ENCODE peak calls at places on chromosomes 2 and 18, in four cellular contexts. One of them, this sample, is unnamed.

GRCh38 chr18:24968233-24968775 is 383.7 kb downstream of the ZNF521 start:
- DNase-seq in endodermal cell: no peak
- DNase-seq in OCI-LY7: no peak
- DNase-seq in heart right ventricle: no peak
- DNase-seq in this sample: no peak

GRCh38 chr2:33395660-33396249 is 80.7 kb upstream of the RASGRP3 start:
- DNase-seq in heart right ventricle: peak; percentile 13
- DNase-seq in endodermal cell: peak; percentile 85
- DNase-seq in OCI-LY7: peak; percentile 59
- DNase-seq in this sample: no peak

GRCh38 chr2:17470855-17471641 is 47.2 kb downstream of the RAD51AP2 start:
- DNase-seq in endodermal cell: peak; percentile 65
- DNase-seq in OCI-LY7: peak; percentile 48
- DNase-seq in heart right ventricle: no peak
- DNase-seq in this sample: no peak

GRCh38 chr2:149955201-149955600 is 367.6 kb upstream of the MMADHC start:
- DNase-seq in endodermal cell: no peak
- DNase-seq in heart right ventricle: no peak
- DNase-seq in OCI-LY7: no peak
- DNase-seq in this sample: no peak

GRCh38 chr2:172397136-172397825 is 30.1 kb upstream of the ITGA6 start:
- DNase-seq in endodermal cell: no peak
- DNase-seq in OCI-LY7: no peak
- DNase-seq in heart right ventricle: no peak
- DNase-seq in this sample: no peak

GRCh38 chr2:196963961-196964360 is 37.5 kb upstream of the PGAP1 start:
- DNase-seq in heart right ventricle: no peak
- DNase-seq in endodermal cell: no peak
- DNase-seq in OCI-LY7: no peak
- DNase-seq in this sample: no peak

GRCh38 chr18:74204543-74205152 is 56.3 kb downstream of the TIMM21 start:
- DNase-seq in OCI-LY7: no peak
- DNase-seq in heart right ventricle: no peak
- DNase-seq in endodermal cell: no peak
- DNase-seq in this sample: no peak

GRCh38 chr2:55048514-55048924 is 1.7 kb downstream of the RTN4 start:
- DNase-seq in OCI-LY7: peak; percentile 52
- DNase-seq in endodermal cell: peak; percentile 54
- DNase-seq in heart right ventricle: peak; percentile 19
- DNase-seq in this sample: no peak

GRCh38 chr2:64749446-64749845 is 95.7 kb upstream of the SERTAD2 start:
- DNase-seq in OCI-LY7: peak; percentile 63
- DNase-seq in heart right ventricle: no peak
- DNase-seq in endodermal cell: no peak
- DNase-seq in this sample: no peak

GRCh38 chr2:77807531-77808215 is 285.5 kb upstream of the LRRTM4 start:
- DNase-seq in heart right ventricle: no peak
- DNase-seq in endodermal cell: no peak
- DNase-seq in OCI-LY7: no peak
- DNase-seq in this sample: no peak

GRCh38 chr2:48693645-48694044 is 61.9 kb downstream of the LHCGR start:
- DNase-seq in endodermal cell: no peak
- DNase-seq in OCI-LY7: no peak
- DNase-seq in heart right ventricle: no peak
- DNase-seq in this sample: no peak

GRCh38 chr2:73901143-73901542 is 8.3 kb downstream of the ACTG2 start:
- DNase-seq in OCI-LY7: no peak
- DNase-seq in endodermal cell: no peak
- DNase-seq in heart right ventricle: no peak
- DNase-seq in this sample: no peak

GRCh38 chr18:79008356-79008940 is 28.8 kb downstream of the SALL3 start:
- DNase-seq in heart right ventricle: no peak
- DNase-seq in OCI-LY7: no peak
- DNase-seq in endodermal cell: no peak
- DNase-seq in this sample: no peak

GRCh38 chr18:48933578-48934399 is 17.0 kb downstream of the SMAD7 start:
- DNase-seq in heart right ventricle: peak; percentile 25
- DNase-seq in endodermal cell: no peak
- DNase-seq in OCI-LY7: no peak
- DNase-seq in this sample: peak; percentile 82

GRCh38 chr18:50924372-50924771 is 43.5 kb upstream of the ELAC1 start:
- DNase-seq in heart right ventricle: no peak
- DNase-seq in endodermal cell: no peak
- DNase-seq in OCI-LY7: no peak
- DNase-seq in this sample: no peak

GRCh38 chr18:62436636-62437519 is 85.9 kb upstream of the ZCCHC2 start:
- DNase-seq in OCI-LY7: no peak
- DNase-seq in endodermal cell: no peak
- DNase-seq in heart right ventricle: peak; percentile 83
- DNase-seq in this sample: peak; percentile 81

GRCh38 chr2:114709936-114710850 is 267.8 kb downstream of the DPP10 start:
- DNase-seq in heart right ventricle: no peak
- DNase-seq in OCI-LY7: no peak
- DNase-seq in endodermal cell: no peak
- DNase-seq in this sample: no peak

GRCh38 chr2:38178142-38178541 is 102.2 kb upstream of the CYP1B1 start:
- DNase-seq in heart right ventricle: no peak
- DNase-seq in endodermal cell: no peak
- DNase-seq in OCI-LY7: no peak
- DNase-seq in this sample: no peak

GRCh38 chr2:25297738-25298137 is 44.0 kb downstream of the DNMT3A start:
- DNase-seq in OCI-LY7: peak; percentile 19
- DNase-seq in heart right ventricle: no peak
- DNase-seq in endodermal cell: peak; percentile 89
- DNase-seq in this sample: no peak

GRCh38 chr2:192669505-192670082 is 474.9 kb upstream of the TMEFF2 start:
- DNase-seq in endodermal cell: no peak
- DNase-seq in heart right ventricle: no peak
- DNase-seq in OCI-LY7: no peak
- DNase-seq in this sample: no peak

GRCh38 chr2:45607701-45608100 is 3.4 kb downstream of the SRBD1 start:
- DNase-seq in endodermal cell: no peak
- DNase-seq in OCI-LY7: no peak
- DNase-seq in heart right ventricle: no peak
- DNase-seq in this sample: no peak

GRCh38 chr18:62683935-62684334 is 31.4 kb upstream of the PHLPP1 start:
- DNase-seq in heart right ventricle: no peak
- DNase-seq in endodermal cell: no peak
- DNase-seq in OCI-LY7: no peak
- DNase-seq in this sample: no peak

GRCh38 chr2:47178359-47178758 is 23.3 kb upstream of the STPG4 start:
- DNase-seq in heart right ventricle: no peak
- DNase-seq in endodermal cell: no peak
- DNase-seq in OCI-LY7: no peak
- DNase-seq in this sample: no peak

GRCh38 chr2:46025683-46026082 is 271.5 kb upstream of the EPAS1 start:
- DNase-seq in endodermal cell: peak; percentile 17
- DNase-seq in heart right ventricle: no peak
- DNase-seq in OCI-LY7: no peak
- DNase-seq in this sample: no peak

GRCh38 chr2:238906936-238907716 is 59.2 kb downstream of the TWIST2 start:
- DNase-seq in heart right ventricle: no peak
- DNase-seq in OCI-LY7: no peak
- DNase-seq in endodermal cell: no peak
- DNase-seq in this sample: peak; percentile 58

GRCh38 chr2:215961981-215962380 is 51.4 kb downstream of the MREG start:
- DNase-seq in OCI-LY7: no peak
- DNase-seq in heart right ventricle: no peak
- DNase-seq in endodermal cell: no peak
- DNase-seq in this sample: no peak

GRCh38 chr2:50346586-50347351 is 685.2 kb downstream of the NRXN1 start:
- DNase-seq in OCI-LY7: no peak
- DNase-seq in heart right ventricle: no peak
- DNase-seq in endodermal cell: peak; percentile 66
- DNase-seq in this sample: peak; percentile 43

GRCh38 chr2:118049140-118050128 is 35.6 kb upstream of the CCDC93 start:
- DNase-seq in endodermal cell: no peak
- DNase-seq in OCI-LY7: peak; percentile 50
- DNase-seq in heart right ventricle: no peak
- DNase-seq in this sample: no peak

GRCh38 chr2:143936758-143937562 is 583.0 kb downstream of the ZEB2 start:
- DNase-seq in endodermal cell: peak; percentile 87
- DNase-seq in heart right ventricle: peak; percentile 10
- DNase-seq in OCI-LY7: no peak
- DNase-seq in this sample: peak; percentile 81

GRCh38 chr2:42172566-42172965 is 3.4 kb downstream of the EML4 start:
- DNase-seq in heart right ventricle: no peak
- DNase-seq in endodermal cell: no peak
- DNase-seq in OCI-LY7: no peak
- DNase-seq in this sample: no peak

GRCh38 chr2:171807831-171808393 is 86.1 kb downstream of the SLC25A12 start:
- DNase-seq in endodermal cell: no peak
- DNase-seq in heart right ventricle: no peak
- DNase-seq in OCI-LY7: no peak
- DNase-seq in this sample: no peak

GRCh38 chr2:20868377-20868776 is 45.5 kb upstream of the LDAH start:
- DNase-seq in endodermal cell: no peak
- DNase-seq in heart right ventricle: no peak
- DNase-seq in OCI-LY7: peak; percentile 1
- DNase-seq in this sample: no peak

GRCh38 chr18:48946329-48946835 is 4.4 kb downstream of the SMAD7 start:
- DNase-seq in endodermal cell: no peak
- DNase-seq in OCI-LY7: no peak
- DNase-seq in heart right ventricle: no peak
- DNase-seq in this sample: no peak

GRCh38 chr2:62641410-62641843 is 64.1 kb upstream of the EHBP1 start:
- DNase-seq in heart right ventricle: no peak
- DNase-seq in endodermal cell: no peak
- DNase-seq in OCI-LY7: no peak
- DNase-seq in this sample: no peak

GRCh38 chr2:62642429-62643099 is 62.9 kb upstream of the EHBP1 start:
- DNase-seq in heart right ventricle: no peak
- DNase-seq in OCI-LY7: no peak
- DNase-seq in endodermal cell: no peak
- DNase-seq in this sample: no peak

GRCh38 chr2:62643100-62643471 is 62.4 kb upstream of the EHBP1 start:
- DNase-seq in OCI-LY7: no peak
- DNase-seq in heart right ventricle: no peak
- DNase-seq in endodermal cell: no peak
- DNase-seq in this sample: no peak
- H3K27ac ChIP-seq in OCI-LY7: no peak overlapping the region
- H3K27ac ChIP-seq in heart right ventricle: no peak overlapping the region
- H3K27ac ChIP-seq in endodermal cell: no peak overlapping the region
- H3K27ac ChIP-seq in this sample: no peak overlapping the region

GRCh38 chr2:236852977-236853374 is 232.7 kb upstream of the COPS8 start:
- DNase-seq in OCI-LY7: no peak
- DNase-seq in endodermal cell: no peak
- DNase-seq in heart right ventricle: no peak
- DNase-seq in this sample: no peak
- H3K36me3 ChIP-seq in OCI-LY7: no peaks in the 10 kb centered on the region
- H3K36me3 ChIP-seq in endodermal cell: no peaks in the 10 kb centered on the region
- H3K36me3 ChIP-seq in heart right ventricle: no peaks in the 10 kb centered on the region
- H3K36me3 ChIP-seq in this sample: no peaks in the 10 kb centered on the region

GRCh38 chr2:200752332-200752731 is 59.4 kb upstream of the BZW1 start:
- DNase-seq in heart right ventricle: no peak
- DNase-seq in OCI-LY7: no peak
- DNase-seq in endodermal cell: no peak
- DNase-seq in this sample: no peak

GRCh38 chr2:200752835-200753234 is 58.9 kb upstream of the BZW1 start:
- DNase-seq in heart right ventricle: no peak
- DNase-seq in OCI-LY7: no peak
- DNase-seq in endodermal cell: no peak
- DNase-seq in this sample: no peak

GRCh38 chr2:200750323-200750910 is 61.3 kb upstream of the BZW1 start:
- DNase-seq in OCI-LY7: no peak
- DNase-seq in endodermal cell: no peak
- DNase-seq in heart right ventricle: no peak
- DNase-seq in this sample: no peak

GRCh38 chr2:200749631-200750322 is 61.9 kb upstream of the BZW1 start:
- DNase-seq in endodermal cell: no peak
- DNase-seq in heart right ventricle: no peak
- DNase-seq in OCI-LY7: no peak
- DNase-seq in this sample: no peak

GRCh38 chr2:200751786-200752185 is 59.9 kb upstream of the BZW1 start:
- DNase-seq in OCI-LY7: no peak
- DNase-seq in heart right ventricle: no peak
- DNase-seq in endodermal cell: no peak
- DNase-seq in this sample: no peak
- H3K4me1 ChIP-seq in OCI-LY7: no peaks in the 10 kb centered on the region
- H3K4me1 ChIP-seq in heart right ventricle: peaks cover 5% of the 10 kb centered on the region
- H3K4me1 ChIP-seq in endodermal cell: no peaks in the 10 kb centered on the region
- H3K4me1 ChIP-seq in this sample: no peaks in the 10 kb centered on the region

DNA sequence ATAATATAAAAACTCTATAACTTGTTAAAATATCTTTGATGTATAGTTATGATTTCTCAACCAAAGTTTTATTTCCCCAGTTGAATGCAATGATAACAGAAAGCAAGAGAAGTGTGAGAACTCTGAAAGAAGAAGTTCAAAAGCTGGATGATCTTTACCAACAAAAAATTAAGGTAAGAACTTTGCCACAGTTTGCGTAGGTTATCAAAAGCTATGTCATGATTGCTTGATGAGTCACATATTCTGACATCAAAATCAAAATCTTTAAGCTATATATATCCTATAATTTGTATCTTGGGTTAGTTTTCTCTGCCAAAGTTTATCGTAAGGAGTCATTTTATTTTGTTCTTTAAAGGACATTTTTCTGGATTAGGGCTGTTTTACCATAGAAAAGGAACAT is 35.0 kb downstream of the NDC80 start:
- DNase-seq in heart right ventricle: no peak
- DNase-seq in endodermal cell: no peak
- DNase-seq in OCI-LY7: no peak
- DNase-seq in this sample: no peak
- H3K27ac ChIP-seq in heart right ventricle: no peak overlapping the region
- H3K27ac ChIP-seq in endodermal cell: no peak overlapping the region
- H3K27ac ChIP-seq in OCI-LY7: no peak overlapping the region
- H3K27ac ChIP-seq in this sample: peak overlapping the region; percentile 72

GRCh38 chr2:179106342-179107178 is 56.6 kb upstream of the CCDC141 start:
- DNase-seq in heart right ventricle: peak; percentile 49
- DNase-seq in endodermal cell: no peak
- DNase-seq in OCI-LY7: no peak
- DNase-seq in this sample: no peak
- H3K36me3 ChIP-seq in heart right ventricle: peaks cover 38% of the 10 kb centered on the region
- H3K36me3 ChIP-seq in endodermal cell: peaks cover 44% of the 10 kb centered on the region
- H3K36me3 ChIP-seq in OCI-LY7: no peaks in the 10 kb centered on the region
- H3K36me3 ChIP-seq in this sample: no peaks in the 10 kb centered on the region

GRCh38 chr18:57792741-57793629 is 10.1 kb downstream of the ATP8B1 start:
- DNase-seq in heart right ventricle: no peak
- DNase-seq in OCI-LY7: no peak
- DNase-seq in endodermal cell: peak; percentile 43
- DNase-seq in this sample: no peak
- H3K4me1 ChIP-seq in heart right ventricle: peaks cover 88% of the 10 kb centered on the region
- H3K4me1 ChIP-seq in OCI-LY7: no peaks in the 10 kb centered on the region
- H3K4me1 ChIP-seq in endodermal cell: peaks cover 3% of the 10 kb centered on the region
- H3K4me1 ChIP-seq in this sample: no peaks in the 10 kb centered on the region

GRCh38 chr2:224017976-224018375 is 21.1 kb downstream of the SERPINE2 start:
- DNase-seq in endodermal cell: peak; percentile 33
- DNase-seq in heart right ventricle: no peak
- DNase-seq in OCI-LY7: no peak
- DNase-seq in this sample: no peak
- H3K27ac ChIP-seq in endodermal cell: no peak overlapping the region
- H3K27ac ChIP-seq in heart right ventricle: no peak overlapping the region
- H3K27ac ChIP-seq in OCI-LY7: no peak overlapping the region
- H3K27ac ChIP-seq in this sample: no peak overlapping the region